ENCODE peak calls at places on chromosomes 3 and 15, in six cellular contexts. One of them, this sample, is unnamed. For H3K36me3 and H3K4me1, the result is how much of the 10 kb centered on the place peaks cover.

GRCh38 chr3:165233521-165234195 is 37.5 kb upstream of the SLITRK3 start:
- DNase-seq in PC-9: no peak
- DNase-seq in iPS DF 6.9: no peak
- DNase-seq in sigmoid colon: no peak
- DNase-seq in heart left ventricle: no peak
- DNase-seq in tibial artery: no peak
- DNase-seq in this sample: no peak

GRCh38 chr15:42138968-42139386 is 17.5 kb downstream of the PLA2G4F start:
- DNase-seq in PC-9: no peak
- DNase-seq in iPS DF 6.9: no peak
- DNase-seq in sigmoid colon: peak
- DNase-seq in heart left ventricle: no peak
- DNase-seq in tibial artery: no peak
- DNase-seq in this sample: no peak

GRCh38 chr15:19987389-19988048 is 554.1 kb downstream of the GOLGA6L6 start:
- DNase-seq in PC-9: no peak
- DNase-seq in iPS DF 6.9: no peak
- DNase-seq in sigmoid colon: no peak
- DNase-seq in heart left ventricle: no peak
- DNase-seq in tibial artery: no peak
- DNase-seq in this sample: no peak

GRCh38 chr3:14785207-14786155 is 33.3 kb upstream of the FGD5 start:
- DNase-seq in PC-9: no peak
- DNase-seq in iPS DF 6.9: no peak
- DNase-seq in sigmoid colon: peak
- DNase-seq in heart left ventricle: no peak
- DNase-seq in tibial artery: no peak
- DNase-seq in this sample: no peak

GRCh38 chr15:57298843-57299550 is 77.3 kb upstream of the CGNL1 start:
- DNase-seq in PC-9: no peak
- DNase-seq in iPS DF 6.9: no peak
- DNase-seq in sigmoid colon: no peak
- DNase-seq in heart left ventricle: no peak
- DNase-seq in tibial artery: no peak
- DNase-seq in this sample: no peak

GRCh38 chr3:58874248-58874741 is 175.5 kb downstream of the CFAP20DC start:
- DNase-seq in PC-9: no peak
- DNase-seq in iPS DF 6.9: no peak
- DNase-seq in sigmoid colon: no peak
- DNase-seq in heart left ventricle: no peak
- DNase-seq in tibial artery: no peak
- DNase-seq in this sample: no peak

GRCh38 chr3:38479431-38480092 is 16.6 kb upstream of the EXOG start:
- DNase-seq in PC-9: no peak
- DNase-seq in iPS DF 6.9: peak
- DNase-seq in sigmoid colon: peak
- DNase-seq in heart left ventricle: peak
- DNase-seq in tibial artery: peak
- DNase-seq in this sample: peak

GRCh38 chr3:65596511-65597224 is 442.1 kb downstream of the MAGI1 start:
- DNase-seq in PC-9: no peak
- DNase-seq in iPS DF 6.9: peak
- DNase-seq in sigmoid colon: no peak
- DNase-seq in heart left ventricle: no peak
- DNase-seq in tibial artery: no peak
- DNase-seq in this sample: no peak

GRCh38 chr15:85306946-85307686 is 73.3 kb upstream of the AKAP13 start:
- DNase-seq in PC-9: no peak
- DNase-seq in iPS DF 6.9: no peak
- DNase-seq in sigmoid colon: no peak
- DNase-seq in heart left ventricle: no peak
- DNase-seq in tibial artery: no peak
- DNase-seq in this sample: no peak

GRCh38 chr3:195224980-195225580 is 45.9 kb downstream of the XXYLT1 start:
- DNase-seq in PC-9: no peak
- DNase-seq in iPS DF 6.9: no peak
- DNase-seq in sigmoid colon: peak
- DNase-seq in heart left ventricle: no peak
- DNase-seq in tibial artery: no peak
- DNase-seq in this sample: no peak

GRCh38 chr3:66997560-66998074 is 490 bp upstream of the KBTBD8 start:
- DNase-seq in PC-9: no peak
- DNase-seq in iPS DF 6.9: no peak
- DNase-seq in sigmoid colon: no peak
- DNase-seq in heart left ventricle: peak
- DNase-seq in tibial artery: no peak
- DNase-seq in this sample: no peak

GRCh38 chr3:47016934-47017435 is 37.5 kb downstream of the NBEAL2 start:
- DNase-seq in PC-9: no peak
- DNase-seq in iPS DF 6.9: no peak
- DNase-seq in sigmoid colon: no peak
- DNase-seq in heart left ventricle: no peak
- DNase-seq in tibial artery: no peak
- DNase-seq in this sample: no peak

GRCh38 chr3:33115024-33115768 is 1.4 kb downstream of the CRTAP start:
- DNase-seq in PC-9: peak
- DNase-seq in iPS DF 6.9: no peak
- DNase-seq in sigmoid colon: peak
- DNase-seq in heart left ventricle: peak
- DNase-seq in tibial artery: peak
- DNase-seq in this sample: no peak

GRCh38 chr15:69265347-69265955 is 33.3 kb upstream of the PAQR5 start:
- DNase-seq in PC-9: no peak
- DNase-seq in iPS DF 6.9: no peak
- DNase-seq in sigmoid colon: no peak
- DNase-seq in heart left ventricle: no peak
- DNase-seq in tibial artery: no peak
- DNase-seq in this sample: peak

GRCh38 chr3:4834403-4834866 is 144.8 kb upstream of the BHLHE40 start:
- DNase-seq in PC-9: no peak
- DNase-seq in iPS DF 6.9: no peak
- DNase-seq in sigmoid colon: no peak
- DNase-seq in heart left ventricle: no peak
- DNase-seq in tibial artery: no peak
- DNase-seq in this sample: peak

GRCh38 chr3:113117511-113118302 is 93.7 kb upstream of the BOC start:
- DNase-seq in PC-9: no peak
- DNase-seq in iPS DF 6.9: no peak
- DNase-seq in sigmoid colon: no peak
- DNase-seq in heart left ventricle: no peak
- DNase-seq in tibial artery: no peak
- DNase-seq in this sample: no peak

GRCh38 chr3:30440147-30440604 is 166.2 kb upstream of the TGFBR2 start:
- DNase-seq in PC-9: peak
- DNase-seq in iPS DF 6.9: no peak
- DNase-seq in sigmoid colon: no peak
- DNase-seq in heart left ventricle: no peak
- DNase-seq in tibial artery: no peak
- DNase-seq in this sample: no peak

GRCh38 chr3:130543322-130543721 is 26.3 kb downstream of the COL6A6 start:
- DNase-seq in PC-9: no peak
- DNase-seq in iPS DF 6.9: no peak
- DNase-seq in sigmoid colon: no peak
- DNase-seq in heart left ventricle: no peak
- DNase-seq in tibial artery: no peak
- DNase-seq in this sample: no peak

GRCh38 chr15:31366169-31366734 is 39.6 kb downstream of the KLF13 start:
- DNase-seq in PC-9: no peak
- DNase-seq in iPS DF 6.9: no peak
- DNase-seq in sigmoid colon: peak
- DNase-seq in heart left ventricle: no peak
- DNase-seq in tibial artery: peak
- DNase-seq in this sample: no peak

GRCh38 chr3:51004235-51004634 is 329.5 kb downstream of the DOCK3 start:
- DNase-seq in PC-9: no peak
- DNase-seq in iPS DF 6.9: no peak
- DNase-seq in sigmoid colon: no peak
- DNase-seq in heart left ventricle: no peak
- DNase-seq in tibial artery: no peak
- DNase-seq in this sample: no peak

GRCh38 chr15:32844118-32844711 is 126.4 kb downstream of the GREM1 start:
- DNase-seq in PC-9: no peak
- DNase-seq in iPS DF 6.9: no peak
- DNase-seq in sigmoid colon: no peak
- DNase-seq in heart left ventricle: no peak
- DNase-seq in tibial artery: no peak
- DNase-seq in this sample: no peak

DNA sequence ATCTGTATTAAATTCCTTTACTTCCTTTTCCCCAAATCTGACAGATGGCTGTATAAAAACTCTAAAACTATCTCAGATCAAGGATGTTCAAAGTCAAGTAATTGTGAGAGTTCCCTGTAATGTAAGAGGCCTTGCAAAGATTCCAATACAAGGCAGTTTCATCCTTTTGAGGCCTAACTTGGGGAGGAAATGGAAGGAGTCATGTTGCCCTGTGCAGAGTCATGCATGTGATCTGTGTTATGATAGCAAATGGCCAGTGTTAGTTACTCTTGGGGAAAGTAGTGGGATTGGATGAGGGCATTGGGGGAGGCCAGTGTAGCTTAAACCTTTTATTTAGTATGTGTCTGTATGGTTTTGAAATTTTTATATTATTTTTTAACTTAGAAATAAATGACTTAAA is 23.7 kb upstream of the FBXL22 start:
- DNase-seq in PC-9: no peak
- DNase-seq in iPS DF 6.9: no peak
- DNase-seq in sigmoid colon: no peak
- DNase-seq in heart left ventricle: no peak
- DNase-seq in tibial artery: no peak
- DNase-seq in this sample: no peak
- H3K36me3 ChIP-seq in PC-9: under half
- H3K36me3 ChIP-seq in iPS DF 6.9: under half
- H3K36me3 ChIP-seq in sigmoid colon: under half
- H3K36me3 ChIP-seq in heart left ventricle: half or more
- H3K36me3 ChIP-seq in tibial artery: under half
- H3K36me3 ChIP-seq in this sample: half or more

DNA sequence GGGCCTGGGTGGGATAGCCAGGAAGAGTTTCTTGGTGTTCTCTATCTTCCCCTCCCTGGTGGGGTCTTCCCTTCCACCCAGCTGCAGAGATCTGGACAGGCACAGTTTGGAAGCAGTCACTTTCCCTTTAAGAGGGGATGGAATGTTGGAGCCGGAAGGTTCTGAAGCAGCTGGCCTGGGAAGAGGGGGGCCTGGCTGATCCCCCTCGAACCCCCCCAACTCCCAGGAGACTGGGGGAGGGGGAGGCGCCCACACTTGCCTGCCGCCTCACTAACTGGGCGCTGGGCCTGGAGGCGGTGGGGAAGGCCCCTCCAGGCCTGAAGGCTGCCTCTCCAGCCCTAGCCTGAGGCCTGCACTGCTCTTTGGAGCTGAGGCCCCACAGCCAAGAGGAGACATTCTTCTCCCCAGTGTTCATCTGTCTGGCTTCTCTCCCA is 1.4 kb downstream of the DVL3 start:
- DNase-seq in PC-9: no peak
- DNase-seq in iPS DF 6.9: no peak
- DNase-seq in sigmoid colon: peak
- DNase-seq in heart left ventricle: peak
- DNase-seq in tibial artery: no peak
- DNase-seq in this sample: no peak
- H3K4me1 ChIP-seq in PC-9: under half
- H3K4me1 ChIP-seq in iPS DF 6.9: under half
- H3K4me1 ChIP-seq in sigmoid colon: under half
- H3K4me1 ChIP-seq in heart left ventricle: half or more
- H3K4me1 ChIP-seq in tibial artery: under half
- H3K4me1 ChIP-seq in this sample: under half

DNA sequence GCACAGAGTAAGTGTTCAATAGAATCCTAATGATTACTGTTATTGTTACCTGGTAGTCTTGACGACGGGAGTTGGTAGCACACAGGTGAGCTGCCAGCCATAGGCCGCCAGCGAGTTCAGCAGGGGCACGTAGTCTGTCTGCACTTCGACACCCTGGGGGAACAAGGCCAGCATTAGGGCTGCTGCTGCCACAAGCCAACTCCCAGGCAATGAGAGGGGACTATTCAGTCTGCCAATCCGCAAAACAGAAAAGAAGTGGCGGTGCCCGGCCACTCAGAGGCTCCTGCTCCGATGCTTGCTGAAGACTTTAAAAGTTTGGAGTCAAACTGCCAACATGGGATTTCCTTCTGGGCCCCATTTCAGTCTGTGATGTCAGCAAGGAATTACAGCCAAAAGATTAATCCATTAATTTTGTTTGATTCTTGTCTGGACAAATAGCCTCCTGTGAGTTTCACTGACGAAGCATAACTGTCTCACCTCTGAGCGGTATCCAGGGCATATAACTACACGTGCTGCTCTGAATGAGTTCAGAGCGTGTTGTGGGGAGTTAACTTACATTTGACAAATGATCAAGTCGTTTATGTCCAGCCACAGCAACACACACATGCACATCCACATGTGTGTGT is 61.8 kb downstream of the OXNAD1 start:
- DNase-seq in PC-9: no peak
- DNase-seq in iPS DF 6.9: no peak
- DNase-seq in sigmoid colon: no peak
- DNase-seq in heart left ventricle: no peak
- DNase-seq in tibial artery: no peak
- DNase-seq in this sample: no peak
- H3K36me3 ChIP-seq in PC-9: under half
- H3K36me3 ChIP-seq in iPS DF 6.9: under half
- H3K36me3 ChIP-seq in sigmoid colon: under half
- H3K36me3 ChIP-seq in heart left ventricle: half or more
- H3K36me3 ChIP-seq in tibial artery: under half
- H3K36me3 ChIP-seq in this sample: half or more

DNA sequence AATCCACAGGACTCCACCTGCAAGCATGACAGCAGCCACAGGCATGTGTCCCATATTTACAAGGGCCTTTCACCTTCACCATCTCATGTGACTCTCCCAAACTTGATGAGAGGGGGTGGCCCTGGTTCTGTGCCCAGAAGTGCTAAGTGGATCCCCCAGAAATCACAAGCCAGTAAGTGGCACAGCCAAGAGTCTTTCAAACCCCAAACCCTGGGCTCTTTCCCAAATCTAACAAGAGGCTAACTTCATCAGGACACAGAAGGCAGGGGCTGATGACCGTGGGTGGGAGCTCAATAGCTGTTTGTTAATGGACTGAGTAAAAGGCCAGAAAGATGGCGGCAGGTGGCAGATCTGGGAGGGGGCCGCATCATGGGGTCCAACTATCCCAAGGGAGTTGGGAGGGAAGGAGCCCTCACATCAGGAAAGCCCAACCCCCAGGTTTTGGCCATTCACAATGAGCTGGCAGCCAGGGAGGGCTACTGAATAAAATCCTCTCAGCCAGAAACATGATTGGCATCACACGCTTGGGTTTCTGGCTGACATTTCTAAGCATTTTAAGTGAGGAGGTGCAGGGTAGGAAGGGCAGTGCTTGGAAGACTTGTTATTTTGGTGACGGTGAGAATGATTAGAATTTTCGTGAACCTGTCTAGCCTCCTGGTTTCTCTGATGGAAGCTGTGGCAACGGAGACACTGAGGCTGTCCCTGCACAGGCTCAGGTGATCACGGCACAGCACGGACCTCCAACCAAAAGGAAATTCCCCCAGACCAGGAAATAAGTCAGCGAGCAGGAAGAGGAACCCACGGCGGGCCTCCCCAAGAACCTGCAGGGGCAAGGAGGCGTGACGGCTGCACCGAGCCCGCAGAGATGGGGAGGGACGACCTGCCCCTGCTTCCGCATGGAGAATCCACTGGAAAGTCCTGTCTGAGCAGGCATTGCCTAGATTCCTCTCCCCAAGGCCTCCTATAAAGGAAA is 109.3 kb downstream of the OXNAD1 start:
- DNase-seq in PC-9: no peak
- DNase-seq in iPS DF 6.9: no peak
- DNase-seq in sigmoid colon: no peak
- DNase-seq in heart left ventricle: no peak
- DNase-seq in tibial artery: no peak
- DNase-seq in this sample: peak
- H3K4me1 ChIP-seq in PC-9: under half
- H3K4me1 ChIP-seq in iPS DF 6.9: under half
- H3K4me1 ChIP-seq in sigmoid colon: under half
- H3K4me1 ChIP-seq in heart left ventricle: half or more
- H3K4me1 ChIP-seq in tibial artery: under half
- H3K4me1 ChIP-seq in this sample: half or more